ENCODE peak calls at places on chromosomes 16 and 17, in eight cellular contexts. J, V, W, T, Y, G, H and S are unnamed samples.

GRCh38 chr17:73489333-73489732 is 154.9 kb downstream of the SDK2 start:
- DNase-seq in J (no peak), V (no peak), W (no peak), T (no peak), Y (no peak), G (no peak), H (no peak), S (no peak)

GRCh38 chr17:9356488-9356911 is 219.1 kb downstream of the STX8 start:
- DNase-seq in J (no peak), V (no peak), W (peak), T (no peak), Y (no peak), G (no peak), H (no peak), S (no peak)

GRCh38 chr16:63581560-63581959 is 1540.3 kb downstream of the CDH11 start:
- DNase-seq in J (no peak), V (no peak), W (no peak), T (no peak), Y (no peak), G (no peak), H (no peak), S (no peak)

GRCh38 chr17:79400989-79401703 is 209.7 kb downstream of the RBFOX3 start:
- DNase-seq in J (peak), V (peak), W (peak), T (peak), Y (peak), G (peak), H (peak), S (peak)

GRCh38 chr17:7856840-7857723 is at the start of gene NAA38:
- DNase-seq in J (peak), V (peak), W (peak), T (peak), Y (peak), G (peak), H (peak), S (peak)

GRCh38 chr17:48491527-48492273 is 39.1 kb downstream of the HOXB1 start:
- DNase-seq in J (no peak), V (no peak), W (no peak), T (no peak), Y (no peak), G (no peak), H (no peak), S (no peak)

GRCh38 chr16:75351183-75351582 is 82.1 kb downstream of the CFDP1 start:
- DNase-seq in J (no peak), V (no peak), W (no peak), T (peak), Y (no peak), G (no peak), H (no peak), S (no peak)

GRCh38 chr16:57748596-57748995 is 13.0 kb downstream of the KATNB1 start:
- DNase-seq in J (no peak), V (no peak), W (no peak), T (no peak), Y (no peak), G (no peak), H (no peak), S (no peak)

GRCh38 chr17:50459081-50459676 is 9.5 kb downstream of the CHAD start:
- DNase-seq in J (no peak), V (no peak), W (no peak), T (peak), Y (peak), G (no peak), H (no peak), S (no peak)

GRCh38 chr17:27578718-27579085 is 52.3 kb upstream of the LGALS9 start:
- DNase-seq in J (no peak), V (no peak), W (no peak), T (no peak), Y (no peak), G (peak), H (no peak), S (no peak)

GRCh38 chr17:64133546-64134215 is 3.7 kb upstream of the ERN1 start:
- DNase-seq in J (no peak), V (no peak), W (no peak), T (peak), Y (peak), G (no peak), H (no peak), S (no peak)